ENCODE peak calls at places on chromosomes 11 and 22, in four cellular contexts. T is upper lobe of left lung, H is right lobe of liver, C is K562. A is an unnamed sample.

GRCh38 chr11:267491-267994 is 10.7 kb upstream of the NLRP6 start:
- DNase-seq in H (peak; percentile 61), T (peak; percentile 79), C (peak; percentile 69), A (no peak)

GRCh38 chr22:39487826-39488520 is 14.1 kb upstream of the MIEF1 start:
- DNase-seq in T (no peak), C (no peak), H (no peak), A (no peak)

GRCh38 chr22:44448271-44448780 is 49.7 kb downstream of the RTL6 start:
- DNase-seq in C (no peak), H (no peak), T (peak; percentile 21), A (peak; percentile 67)

GRCh38 chr11:34724973-34725372 is 104.1 kb downstream of the EHF start:
- DNase-seq in C (no peak), H (no peak), T (no peak), A (no peak)

GRCh38 chr11:78691215-78691614 is 116.6 kb upstream of the NARS2 start:
- DNase-seq in H (no peak), C (no peak), T (no peak), A (no peak)

GRCh38 chr11:78374917-78375316 is 42.7 kb downstream of the GAB2 start:
- DNase-seq in T (no peak), H (no peak), C (no peak), A (no peak)

GRCh38 chr11:104490182-104490581 is 326.2 kb upstream of the PDGFD start:
- DNase-seq in C (no peak), H (no peak), T (no peak), A (no peak)

GRCh38 chr22:32831571-32831970 is 30.1 kb downstream of the TIMP3 start:
- DNase-seq in H (no peak), T (no peak), C (no peak), A (no peak)

GRCh38 chr11:21364866-21365624 is 695.7 kb downstream of the NELL1 start:
- DNase-seq in H (no peak), T (no peak), C (no peak), A (no peak)

GRCh38 chr11:112518371-112518770 is 257.7 kb upstream of the PLET1 start:
- DNase-seq in H (no peak), C (no peak), T (no peak), A (no peak)

GRCh38 chr11:61281581-61282250 is 13.4 kb downstream of the VWCE start:
- DNase-seq in C (peak; percentile 99), T (peak; percentile 27), H (peak; percentile 55), A (peak; percentile 82)

GRCh38 chr22:17807571-17808410 is 33.5 kb upstream of the BID start:
- DNase-seq in T (no peak), C (no peak), H (no peak), A (no peak)

GRCh38 chr11:75565221-75565814 is 3.3 kb downstream of the SERPINH1 start:
- DNase-seq in H (peak; percentile 65), C (no peak), T (peak; percentile 44), A (no peak)

GRCh38 chr11:58631378-58631777 is 8.9 kb downstream of the CNTF start:
- DNase-seq in H (no peak), T (no peak), C (no peak), A (no peak)

GRCh38 chr11:128235446-128235845 is 351.9 kb downstream of the ETS1 start:
- DNase-seq in T (no peak), H (no peak), C (no peak), A (no peak)

GRCh38 chr11:70067036-70067435 is 11.1 kb upstream of the ANO1 start:
- DNase-seq in H (no peak), T (no peak), C (no peak), A (no peak)

GRCh38 chr11:17263803-17264202 is 12.7 kb upstream of the NUCB2 start:
- DNase-seq in T (no peak), C (no peak), H (no peak), A (no peak)

GRCh38 chr11:79262221-79262620 is 178.6 kb downstream of the TENM4 start:
- DNase-seq in C (no peak), T (no peak), H (no peak), A (no peak)

GRCh38 chr11:61695917-61696316 is 15.7 kb downstream of the DAGLA start:
- DNase-seq in H (peak; percentile 69), C (peak; percentile 60), T (peak; percentile 84), A (peak; percentile 59)

GRCh38 chr11:12949456-12949855 is 59.7 kb upstream of the RASSF10 start:
- DNase-seq in H (no peak), C (no peak), T (no peak), A (no peak)

GRCh38 chr22:37806409-37807338 is 1.1 kb upstream of the GCAT start:
- DNase-seq in T (peak; percentile 60), C (no peak), H (peak; percentile 40), A (peak; percentile 62)

GRCh38 chr22:37827056-37827455 is 3.9 kb downstream of the GALR3 start:
- DNase-seq in C (no peak), H (no peak), T (no peak), A (peak; percentile 92)

GRCh38 chr11:74019860-74020259 is 11.0 kb upstream of the UCP3 start:
- DNase-seq in H (no peak), T (no peak), C (no peak), A (no peak)

GRCh38 chr22:50529416-50530279 is at the start of gene TYMP:
- DNase-seq in H (peak; percentile 92), T (peak; percentile 88), C (no peak), A (no peak)
- TF ChIP-seq POLR2A in H (peak; percentile 88), T (peak; percentile 65), C (no peak), A (no peak)

DNA sequence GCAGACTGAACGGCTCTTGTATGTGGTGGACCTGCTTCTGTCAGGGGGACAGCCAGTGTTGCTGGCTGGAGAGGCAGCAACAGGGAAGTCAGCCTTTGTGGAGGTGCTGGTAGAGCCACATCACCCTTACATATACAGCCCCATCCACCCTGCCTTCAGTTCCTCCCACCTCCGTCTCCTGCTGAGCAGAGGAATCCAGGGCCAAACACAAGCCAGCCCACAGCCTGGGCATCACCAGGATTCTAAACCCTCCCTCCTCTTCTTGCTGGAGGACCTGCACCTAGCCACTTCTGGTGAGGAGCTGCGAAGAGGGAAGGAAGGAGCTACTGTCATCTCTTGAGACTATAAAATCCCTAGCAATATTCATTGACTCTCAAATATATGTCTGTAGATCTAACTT is 51.6 kb downstream of the DNHD1 start:
- DNase-seq in H (no peak), T (no peak), C (no peak), A (no peak)
- TF ChIP-seq POLR2A in H (no peak), T (no peak), C (no peak), A (no peak)

DNA sequence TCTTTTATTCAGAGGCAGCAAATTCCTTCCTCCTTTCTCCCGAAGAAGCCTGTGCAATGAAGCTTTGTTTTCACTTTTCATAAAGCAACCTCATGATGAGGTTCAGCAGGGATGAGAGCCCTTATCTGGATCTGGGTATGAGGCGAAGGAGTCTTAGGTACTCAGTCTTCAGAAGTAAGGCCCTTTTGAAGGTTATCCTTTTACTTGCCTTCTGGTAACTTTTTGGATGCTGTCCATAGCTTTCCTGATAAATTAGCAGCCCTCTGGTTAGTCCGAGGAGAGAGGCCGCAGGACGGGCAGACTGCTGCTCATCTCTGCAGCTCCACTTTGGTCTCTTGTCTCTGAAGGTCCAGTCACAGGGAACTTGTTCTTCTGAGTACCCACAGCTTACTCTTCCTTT is 1.1 kb downstream of the TRIM22 start:
- DNase-seq in H (no peak), T (no peak), C (no peak), A (peak; percentile 56)
- TF ChIP-seq POLR2A in H (no peak), T (no peak), C (no peak), A (no peak)

GRCh38 chr22:35322126-35322525 is 22.4 kb downstream of the TOM1 start:
- DNase-seq in C (no peak), H (no peak), T (no peak), A (no peak)
- TF ChIP-seq POLR2A in C (no peak), H (no peak), T (no peak), A (no peak)

GRCh38 chr11:65279713-65280459 is 18.1 kb downstream of the POLA2 start:
- DNase-seq in C (no peak), T (peak; percentile 33), H (no peak), A (peak; percentile 45)
- TF ChIP-seq POLR2A in C (no peak), T (no peak), H (no peak), A (no peak)